ENCODE peak calls at places on chromosomes 11 and 22, in four cellular contexts. F is GM12878, V is K562, T is HepG2. N is an unnamed sample. For H3K79me2, the result is how much of the 10 kb centered on the place peaks cover.

GRCh38 chr11:79055866-79056632 is 384.8 kb downstream of the TENM4 start:
- DNase-seq in F (no peak), V (no peak), T (no peak), N (no peak)

GRCh38 chr11:6771926-6772898 is at the start of gene OR2AG2:
- DNase-seq in F (peak), V (no peak), T (no peak), N (no peak)

GRCh38 chr22:29369460-29369859 is 18.9 kb downstream of the AP1B1 start:
- DNase-seq in F (no peak), V (peak), T (no peak), N (peak)

GRCh38 chr22:48750826-48751440 is 1076.7 kb downstream of the BRD1 start:
- DNase-seq in F (no peak), V (no peak), T (no peak), N (no peak)

GRCh38 chr11:2932850-2933251 is 3.6 kb upstream of the PHLDA2 start:
- DNase-seq in F (no peak), V (no peak), T (no peak), N (no peak)

GRCh38 chr22:18067548-18068341 is 10.0 kb upstream of the PEX26 start:
- DNase-seq in F (no peak), V (no peak), T (no peak), N (no peak)

GRCh38 chr11:129614256-129614944 is 201.2 kb upstream of the TMEM45B start:
- DNase-seq in F (no peak), V (no peak), T (no peak), N (no peak)

GRCh38 chr11:102110761-102111010 is 439 bp downstream of the YAP1 start:
- DNase-seq in F (no peak), V (no peak), T (no peak), N (no peak)

GRCh38 chr11:63871962-63872832 is 33.3 kb downstream of the MARK2 start:
- DNase-seq in F (peak), V (peak), T (peak), N (no peak)

GRCh38 chr22:35630387-35630793 is 13.3 kb upstream of the MB start:
- DNase-seq in F (no peak), V (no peak), T (no peak), N (no peak)

GRCh38 chr11:2369896-2370295 is 7.2 kb upstream of the CD81 start:
- DNase-seq in F (no peak), V (no peak), T (no peak), N (no peak)

GRCh38 chr11:129842138-129842537 is 26.5 kb downstream of the TMEM45B start:
- DNase-seq in F (no peak), V (no peak), T (no peak), N (no peak)

GRCh38 chr11:61581030-61581928 is at the start of gene SYT7:
- DNase-seq in F (peak), V (peak), T (peak), N (peak)

GRCh38 chr11:86138958-86139357 is 70.1 kb upstream of the PICALM start:
- DNase-seq in F (peak), V (no peak), T (no peak), N (no peak)

GRCh38 chr11:30917859-30918478 is 331.8 kb upstream of the MPPED2 start:
- DNase-seq in F (no peak), V (peak), T (peak), N (no peak)

GRCh38 chr11:115721309-115722007 is 217.2 kb upstream of the CADM1 start:
- DNase-seq in F (no peak), V (no peak), T (no peak), N (no peak)

GRCh38 chr11:43905788-43906187 is 25.2 kb downstream of the ALKBH3 start:
- DNase-seq in F (no peak), V (no peak), T (no peak), N (no peak)

GRCh38 chr22:31692186-31692886 is 30.3 kb upstream of the PISD start:
- DNase-seq in F (no peak), V (no peak), T (no peak), N (no peak)

DNA sequence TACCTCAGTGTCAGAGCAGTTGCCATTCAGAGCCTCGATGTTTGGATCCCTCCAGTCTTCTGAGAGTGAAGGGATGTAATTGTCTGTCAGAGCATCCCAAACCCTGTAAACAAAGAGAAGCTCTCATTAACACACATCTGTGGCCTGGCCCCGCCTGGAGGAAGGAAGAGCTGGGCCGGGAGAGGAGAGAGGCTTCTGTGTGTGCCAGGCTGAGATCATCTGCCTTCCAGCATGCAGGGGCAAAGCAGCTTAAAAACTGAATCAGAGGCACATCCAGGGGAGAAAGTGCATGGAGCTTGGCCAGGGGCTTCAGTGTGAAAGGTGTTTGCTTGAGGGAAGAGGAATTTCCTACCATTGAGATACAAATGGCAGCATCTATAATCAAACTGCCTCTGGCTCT is 14.5 kb downstream of the FEZ1 start:
- DNase-seq in F (no peak), V (no peak), T (no peak), N (no peak)
- H3K79me2 ChIP-seq in F (under half), V (under half), T (under half), N (under half)

GRCh38 chr22:47389201-47389600 is 626.8 kb downstream of the TBC1D22A start:
- DNase-seq in F (no peak), V (no peak), T (no peak), N (no peak)
- TF ChIP-seq ATF2 in F (no peak), V (no peak), T (no peak), N (no peak)

GRCh38 chr22:49865156-49865555 is 11.5 kb downstream of the ZBED4 start:
- DNase-seq in F (no peak), V (no peak), T (no peak), N (no peak)
- H3K79me2 ChIP-seq in F (half or more), V (half or more), T (half or more), N (under half)

GRCh38 chr11:69704508-69705245 is 855 bp upstream of the FGF19 start:
- DNase-seq in F (no peak), V (peak), T (no peak), N (peak)
- TF ChIP-seq ATF2 in F (no peak), V (no peak), T (no peak), N (no peak)

GRCh38 chr22:33874206-33874605 is 46.1 kb downstream of the LARGE1 start:
- DNase-seq in F (no peak), V (no peak), T (no peak), N (no peak)
- H3K79me2 ChIP-seq in F (under half), V (under half), T (under half), N (half or more)

DNA sequence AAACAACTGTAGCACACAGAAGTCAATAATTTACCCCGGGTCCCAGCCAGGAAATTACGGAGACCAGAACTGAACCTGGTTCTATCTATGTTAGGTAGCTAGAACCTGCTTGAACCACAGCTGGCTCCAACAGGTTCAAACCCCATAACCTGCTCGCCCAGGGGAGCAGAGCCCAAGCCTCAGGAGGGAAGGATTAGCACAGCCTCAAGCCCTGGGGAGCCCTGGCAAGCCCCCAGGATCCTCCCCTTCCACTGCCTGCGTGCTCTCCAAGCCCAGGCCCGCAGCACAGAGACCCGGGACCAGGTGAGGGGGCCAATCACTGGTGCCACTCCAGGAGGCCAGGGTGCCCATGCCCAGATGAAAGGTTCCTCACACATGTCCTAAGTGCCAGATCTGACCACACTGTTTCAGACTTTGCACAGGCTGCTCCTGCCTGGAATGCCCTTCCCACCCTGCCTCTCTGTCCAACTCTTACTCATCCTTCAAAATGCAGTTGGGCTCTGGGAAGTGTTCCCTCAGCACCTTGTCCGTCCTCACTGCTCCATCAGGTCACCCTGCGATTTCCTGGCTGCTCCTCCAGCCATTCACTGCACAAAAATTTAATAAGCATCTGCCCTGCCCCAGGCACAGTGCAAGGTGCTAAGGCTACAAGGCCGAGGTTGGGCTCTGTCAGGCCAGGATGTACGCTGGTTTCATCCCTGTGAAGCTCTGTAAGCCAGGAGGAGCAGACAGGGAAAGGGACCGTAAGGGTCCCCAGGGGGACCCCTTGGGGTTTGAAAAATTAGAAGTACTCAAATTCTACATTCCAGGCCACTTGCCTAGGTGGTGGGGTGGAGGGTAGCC is 32.2 kb downstream of the ARRB1 start:
- DNase-seq in F (no peak), V (no peak), T (no peak), N (no peak)
- TF ChIP-seq ATF2 in F (no peak), V (no peak), T (no peak), N (no peak)

DNA sequence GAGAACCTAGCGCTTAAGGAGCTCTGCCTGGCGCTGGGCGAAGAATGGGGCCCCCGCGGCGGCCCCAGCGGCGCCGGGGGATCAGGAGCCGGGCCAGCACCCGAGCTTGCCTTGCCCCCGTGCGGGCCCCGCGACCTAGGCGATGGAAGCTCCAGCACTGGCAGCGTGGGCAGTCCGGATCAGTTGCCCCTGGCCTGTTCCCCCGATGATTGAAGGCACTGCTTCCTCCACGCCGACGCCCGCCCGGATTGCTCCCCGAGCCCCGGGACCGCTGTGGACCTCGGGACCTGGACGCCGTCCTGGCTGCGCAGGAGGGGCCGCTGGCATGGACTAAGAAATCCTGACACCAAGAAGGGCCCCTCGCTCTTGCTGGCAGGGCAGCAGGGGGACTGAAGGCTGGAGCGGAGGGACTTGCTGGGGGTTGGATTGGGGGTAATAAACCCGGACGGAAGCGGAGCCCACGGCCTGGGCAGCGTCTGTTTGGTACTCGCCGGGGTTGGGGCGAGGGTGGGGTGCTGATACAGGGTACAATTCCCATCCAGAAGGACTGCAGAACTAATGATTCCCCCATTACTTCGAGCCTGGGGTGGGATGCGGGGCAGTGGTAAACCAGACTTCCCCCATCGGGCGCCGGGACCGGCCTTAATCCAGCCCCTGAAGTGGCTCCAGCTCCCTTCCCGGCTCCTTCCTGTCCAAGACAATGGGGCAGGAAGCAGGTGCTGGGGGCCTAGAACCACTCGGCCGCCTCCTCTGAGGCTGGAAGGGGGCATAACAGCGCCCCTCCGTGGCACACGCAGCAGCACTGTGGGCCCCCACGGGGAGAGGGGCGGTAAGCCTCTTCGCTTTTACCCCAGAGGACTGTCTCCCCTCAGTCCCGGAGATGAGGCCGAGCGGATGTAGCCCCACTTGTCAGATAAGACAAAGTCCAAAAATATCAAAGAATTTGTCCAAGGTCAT is 985 bp downstream of the CCDC85B start:
- DNase-seq in F (no peak), V (no peak), T (peak), N (peak)
- H3K79me2 ChIP-seq in F (half or more), V (half or more), T (under half), N (under half)

DNA sequence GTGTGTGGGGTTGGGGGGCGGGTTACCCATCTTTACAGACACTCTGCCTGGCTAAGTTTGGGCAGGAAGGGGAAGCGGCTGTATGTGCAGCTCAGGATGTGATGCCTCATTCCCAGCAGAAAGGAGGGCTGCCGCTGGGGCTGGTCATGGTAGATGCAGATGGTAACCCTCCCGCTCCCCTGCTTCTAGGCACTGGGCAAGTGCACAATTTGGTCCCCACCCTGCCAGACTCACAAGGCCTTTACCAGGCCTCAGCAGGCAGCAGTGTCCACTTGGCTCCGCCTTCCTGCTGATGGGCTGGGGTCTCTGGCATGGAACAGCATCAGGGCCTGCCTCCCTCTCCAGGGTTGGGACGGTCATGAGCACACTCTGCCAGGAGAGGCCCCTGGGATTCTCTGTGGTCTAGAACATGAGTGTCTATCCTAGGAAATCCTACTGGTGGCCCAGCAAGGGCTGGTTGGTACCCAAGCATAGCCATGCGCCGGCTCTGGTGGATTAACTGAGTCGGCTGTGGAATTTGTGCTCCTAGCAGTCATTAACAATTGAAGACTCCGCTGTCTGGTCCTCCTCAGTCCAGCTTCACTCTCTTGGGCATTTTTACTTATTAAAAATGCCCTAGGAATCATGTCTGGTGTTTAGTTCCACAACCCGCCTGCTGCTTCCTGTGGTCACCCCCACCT is 4.2 kb downstream of the LMO1 start:
- DNase-seq in F (no peak), V (no peak), T (no peak), N (no peak)
- TF ChIP-seq ATF2 in F (no peak), V (no peak), T (no peak), N (no peak)

N was measured in H1.